ENCODE peak calls at places on chromosomes 11 and 22, in five cellular contexts. One of them, this sample, is unnamed.

GRCh38 chr11:7511405-7511804 is 2.4 kb upstream of the PPFIBP2 start:
- DNase-seq in adipocyte: no peak
- DNase-seq in NCI-H748 treated with DMSO at 0.1 percent for 48 hours: no peak
- DNase-seq in activated CD4-positive, CD25-positive, alpha-beta regulatory T cell: no peak
- DNase-seq in activated CD4-positive, alpha-beta T cell treated with anti-CD3 and anti-CD28 coated beads for 4 hours: no peak
- DNase-seq in this sample: no peak

GRCh38 chr22:42258126-42258525 is 12.3 kb downstream of the TCF20 start:
- DNase-seq in activated CD4-positive, alpha-beta T cell treated with anti-CD3 and anti-CD28 coated beads for 4 hours: no peak
- DNase-seq in NCI-H748 treated with DMSO at 0.1 percent for 48 hours: no peak
- DNase-seq in adipocyte: no peak
- DNase-seq in activated CD4-positive, CD25-positive, alpha-beta regulatory T cell: no peak
- DNase-seq in this sample: no peak

GRCh38 chr11:129710423-129710822 is 105.2 kb upstream of the TMEM45B start:
- DNase-seq in activated CD4-positive, CD25-positive, alpha-beta regulatory T cell: no peak
- DNase-seq in adipocyte: no peak
- DNase-seq in NCI-H748 treated with DMSO at 0.1 percent for 48 hours: no peak
- DNase-seq in activated CD4-positive, alpha-beta T cell treated with anti-CD3 and anti-CD28 coated beads for 4 hours: no peak
- DNase-seq in this sample: no peak

GRCh38 chr11:61337706-61338268 is 4.8 kb downstream of the TKFC start:
- DNase-seq in activated CD4-positive, CD25-positive, alpha-beta regulatory T cell: no peak
- DNase-seq in activated CD4-positive, alpha-beta T cell treated with anti-CD3 and anti-CD28 coated beads for 4 hours: no peak
- DNase-seq in adipocyte: no peak
- DNase-seq in NCI-H748 treated with DMSO at 0.1 percent for 48 hours: no peak
- DNase-seq in this sample: no peak

GRCh38 chr11:232783-233565 is 3.2 kb downstream of the SIRT3 start:
- DNase-seq in NCI-H748 treated with DMSO at 0.1 percent for 48 hours: no peak
- DNase-seq in activated CD4-positive, alpha-beta T cell treated with anti-CD3 and anti-CD28 coated beads for 4 hours: no peak
- DNase-seq in activated CD4-positive, CD25-positive, alpha-beta regulatory T cell: no peak
- DNase-seq in adipocyte: no peak
- DNase-seq in this sample: no peak

GRCh38 chr11:93686226-93686625 is 24.7 kb downstream of the CEP295 start:
- DNase-seq in activated CD4-positive, CD25-positive, alpha-beta regulatory T cell: no peak
- DNase-seq in adipocyte: peak
- DNase-seq in activated CD4-positive, alpha-beta T cell treated with anti-CD3 and anti-CD28 coated beads for 4 hours: no peak
- DNase-seq in NCI-H748 treated with DMSO at 0.1 percent for 48 hours: no peak
- DNase-seq in this sample: no peak

GRCh38 chr22:42797021-42797420 is 60.1 kb downstream of the ARFGAP3 start:
- DNase-seq in adipocyte: no peak
- DNase-seq in activated CD4-positive, CD25-positive, alpha-beta regulatory T cell: no peak
- DNase-seq in NCI-H748 treated with DMSO at 0.1 percent for 48 hours: no peak
- DNase-seq in activated CD4-positive, alpha-beta T cell treated with anti-CD3 and anti-CD28 coated beads for 4 hours: no peak
- DNase-seq in this sample: no peak

GRCh38 chr11:2387266-2387982 is 10.3 kb downstream of the CD81 start:
- DNase-seq in adipocyte: peak
- DNase-seq in activated CD4-positive, alpha-beta T cell treated with anti-CD3 and anti-CD28 coated beads for 4 hours: no peak
- DNase-seq in activated CD4-positive, CD25-positive, alpha-beta regulatory T cell: no peak
- DNase-seq in NCI-H748 treated with DMSO at 0.1 percent for 48 hours: no peak
- DNase-seq in this sample: no peak

GRCh38 chr11:35735411-35735810 is 72.8 kb downstream of the TRIM44 start:
- DNase-seq in adipocyte: no peak
- DNase-seq in NCI-H748 treated with DMSO at 0.1 percent for 48 hours: no peak
- DNase-seq in activated CD4-positive, alpha-beta T cell treated with anti-CD3 and anti-CD28 coated beads for 4 hours: no peak
- DNase-seq in activated CD4-positive, CD25-positive, alpha-beta regulatory T cell: no peak
- DNase-seq in this sample: no peak

GRCh38 chr22:32478994-32479393 is 4.4 kb downstream of the FBXO7 start:
- DNase-seq in adipocyte: no peak
- DNase-seq in NCI-H748 treated with DMSO at 0.1 percent for 48 hours: no peak
- DNase-seq in activated CD4-positive, alpha-beta T cell treated with anti-CD3 and anti-CD28 coated beads for 4 hours: no peak
- DNase-seq in activated CD4-positive, CD25-positive, alpha-beta regulatory T cell: no peak
- DNase-seq in this sample: no peak

GRCh38 chr22:26656896-26657851 is at the start of gene MIAT:
- DNase-seq in adipocyte: peak
- DNase-seq in NCI-H748 treated with DMSO at 0.1 percent for 48 hours: peak
- DNase-seq in activated CD4-positive, CD25-positive, alpha-beta regulatory T cell: peak
- DNase-seq in activated CD4-positive, alpha-beta T cell treated with anti-CD3 and anti-CD28 coated beads for 4 hours: peak
- DNase-seq in this sample: peak

GRCh38 chr11:130555251-130555841 is 106.9 kb downstream of the ADAMTS15 start:
- DNase-seq in adipocyte: no peak
- DNase-seq in activated CD4-positive, CD25-positive, alpha-beta regulatory T cell: no peak
- DNase-seq in activated CD4-positive, alpha-beta T cell treated with anti-CD3 and anti-CD28 coated beads for 4 hours: no peak
- DNase-seq in NCI-H748 treated with DMSO at 0.1 percent for 48 hours: no peak
- DNase-seq in this sample: no peak

GRCh38 chr11:109374032-109374431 is 48.0 kb upstream of the C11orf87 start:
- DNase-seq in activated CD4-positive, CD25-positive, alpha-beta regulatory T cell: no peak
- DNase-seq in NCI-H748 treated with DMSO at 0.1 percent for 48 hours: no peak
- DNase-seq in activated CD4-positive, alpha-beta T cell treated with anti-CD3 and anti-CD28 coated beads for 4 hours: no peak
- DNase-seq in adipocyte: no peak
- DNase-seq in this sample: no peak

GRCh38 chr22:46012881-46013281 is 35.9 kb upstream of the WNT7B start:
- DNase-seq in adipocyte: no peak
- DNase-seq in NCI-H748 treated with DMSO at 0.1 percent for 48 hours: no peak
- DNase-seq in activated CD4-positive, CD25-positive, alpha-beta regulatory T cell: no peak
- DNase-seq in activated CD4-positive, alpha-beta T cell treated with anti-CD3 and anti-CD28 coated beads for 4 hours: no peak
- DNase-seq in this sample: peak

GRCh38 chr11:134660416-134660815 is 248.4 kb upstream of the B3GAT1 start:
- DNase-seq in NCI-H748 treated with DMSO at 0.1 percent for 48 hours: no peak
- DNase-seq in adipocyte: no peak
- DNase-seq in activated CD4-positive, alpha-beta T cell treated with anti-CD3 and anti-CD28 coated beads for 4 hours: no peak
- DNase-seq in activated CD4-positive, CD25-positive, alpha-beta regulatory T cell: no peak
- DNase-seq in this sample: no peak

This sample was measured in upper lobe of right lung.